ENCODE peak calls at places on chromosome 12, in seven cellular contexts. Y is CD4-positive, alpha-beta T cell; O is endodermal cell; G is uterus; E is HCT116; C is psoas muscle; I is OCI-LY7. P is an unnamed sample.
A peak's percentile ranks its signal among the peaks of the same experiment; 100 is the strongest.

GRCh38 chr12:27652174-27652763 is 44.0 kb upstream of the REP15 start:
- DNase-seq in Y (no peak), O (peak; percentile 88), G (peak; percentile 35), E (peak; percentile 58), C (no peak), I (peak; percentile 69), P (peak; percentile 34)

GRCh38 chr12:124498178-124498869 is 69.1 kb downstream of the NCOR2 start:
- DNase-seq in Y (no peak), O (no peak), G (no peak), E (no peak), C (no peak), I (no peak), P (no peak)

GRCh38 chr12:2692156-2692555 is 102.6 kb upstream of the FKBP4 start:
- DNase-seq in Y (no peak), O (no peak), G (no peak), E (no peak), C (no peak), I (no peak), P (no peak)

GRCh38 chr12:45268672-45269406 is 52.9 kb downstream of the ANO6 start:
- DNase-seq in Y (no peak), O (peak; percentile 75), G (peak; percentile 76), E (peak; percentile 56), C (peak; percentile 72), I (peak; percentile 17), P (no peak)

GRCh38 chr12:122454250-122454721 is 31.8 kb upstream of the CLIP1 start:
- DNase-seq in Y (no peak), O (no peak), G (no peak), E (no peak), C (no peak), I (no peak), P (no peak)

GRCh38 chr12:20099395-20099976 is 268.9 kb upstream of the PDE3A start:
- DNase-seq in Y (no peak), O (peak; percentile 64), G (no peak), E (no peak), C (no peak), I (no peak), P (no peak)

GRCh38 chr12:106358410-106359241 is 1.1 kb downstream of the POLR3B start:
- DNase-seq in Y (no peak), O (no peak), G (peak; percentile 32), E (no peak), C (peak; percentile 56), I (peak; percentile 4), P (no peak)

GRCh38 chr12:27583981-27584380 is 60.0 kb downstream of the PPFIBP1 start:
- DNase-seq in Y (no peak), O (no peak), G (no peak), E (no peak), C (no peak), I (no peak), P (no peak)

GRCh38 chr12:32240833-32241232 is 134.2 kb downstream of the BICD1 start:
- DNase-seq in Y (no peak), O (no peak), G (no peak), E (no peak), C (no peak), I (no peak), P (no peak)

GRCh38 chr12:23810327-23810902 is 139.1 kb downstream of the SOX5 start:
- DNase-seq in Y (no peak), O (no peak), G (no peak), E (no peak), C (no peak), I (no peak), P (no peak)

GRCh38 chr12:46386360-46386867 is 13.8 kb upstream of the SLC38A2 start:
- DNase-seq in Y (no peak), O (no peak), G (no peak), E (no peak), C (no peak), I (no peak), P (no peak)

GRCh38 chr12:38664661-38665269 is 240.6 kb downstream of the CPNE8 start:
- DNase-seq in Y (no peak), O (peak; percentile 73), G (no peak), E (peak; percentile 15), C (no peak), I (peak; percentile 3), P (no peak)

GRCh38 chr12:47377414-47378221 is 297.9 kb upstream of the AMIGO2 start:
- DNase-seq in Y (no peak), O (no peak), G (peak; percentile 100), E (no peak), C (peak; percentile 97), I (no peak), P (no peak)

GRCh38 chr12:116343331-116343884 is 65.9 kb upstream of the MED13L start:
- DNase-seq in Y (no peak), O (no peak), G (no peak), E (no peak), C (no peak), I (no peak), P (no peak)

GRCh38 chr12:58503731-58504520 is 416.4 kb downstream of the LRIG3 start:
- DNase-seq in Y (no peak), O (no peak), G (no peak), E (no peak), C (no peak), I (no peak), P (no peak)

GRCh38 chr12:2046959-2047358 is 5.8 kb upstream of the CACNA1C start:
- DNase-seq in Y (no peak), O (no peak), G (no peak), E (no peak), C (no peak), I (no peak), P (no peak)

GRCh38 chr12:34190054-34190453 is 167.8 kb downstream of the ALG10 start:
- DNase-seq in Y (no peak), O (no peak), G (no peak), E (no peak), C (no peak), I (no peak), P (no peak)

GRCh38 chr12:76313289-76313688 is 34.9 kb downstream of the BBS10 start:
- DNase-seq in Y (no peak), O (peak; percentile 56), G (no peak), E (no peak), C (no peak), I (no peak), P (no peak)

GRCh38 chr12:101277443-101277842 is 2.5 kb upstream of the UTP20 start:
- DNase-seq in Y (no peak), O (no peak), G (no peak), E (no peak), C (no peak), I (no peak), P (no peak)

GRCh38 chr12:27969011-27969900 is 3.3 kb downstream of the PTHLH start:
- DNase-seq in Y (no peak), O (peak; percentile 82), G (peak; percentile 16), E (no peak), C (peak; percentile 23), I (no peak), P (no peak)

DNA sequence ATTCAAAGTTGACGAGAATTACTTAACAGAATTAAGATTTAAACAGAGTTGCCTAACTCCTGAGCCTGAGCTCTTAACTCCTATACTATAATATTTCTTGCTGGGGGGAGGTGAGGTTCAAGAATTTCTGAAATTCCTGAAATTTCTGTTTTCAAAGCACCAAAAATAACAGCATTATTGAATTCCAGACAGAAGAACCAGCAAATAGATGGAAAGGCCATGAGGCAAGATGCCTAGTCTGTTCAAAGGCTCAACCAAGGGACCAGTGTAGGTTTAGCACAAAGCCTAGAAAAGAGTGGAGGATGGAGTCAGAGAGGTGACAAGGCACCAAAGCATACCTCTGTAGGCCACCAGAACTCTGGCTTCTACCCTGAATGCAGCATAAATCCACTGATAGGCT is 76.4 kb downstream of the PPP1R12A start:
- DNase-seq in Y (no peak), O (no peak), G (no peak), E (no peak), C (no peak), I (no peak), P (no peak)
- H3K9me3 ChIP-seq in Y (no peaks in the 10 kb centered on the region), O (no peaks in the 10 kb centered on the region), G (no peaks in the 10 kb centered on the region), E (no peaks in the 10 kb centered on the region), C (no peaks in the 10 kb centered on the region), I (peaks cover 3% of the 10 kb centered on the region), P (no peaks in the 10 kb centered on the region)

DNA sequence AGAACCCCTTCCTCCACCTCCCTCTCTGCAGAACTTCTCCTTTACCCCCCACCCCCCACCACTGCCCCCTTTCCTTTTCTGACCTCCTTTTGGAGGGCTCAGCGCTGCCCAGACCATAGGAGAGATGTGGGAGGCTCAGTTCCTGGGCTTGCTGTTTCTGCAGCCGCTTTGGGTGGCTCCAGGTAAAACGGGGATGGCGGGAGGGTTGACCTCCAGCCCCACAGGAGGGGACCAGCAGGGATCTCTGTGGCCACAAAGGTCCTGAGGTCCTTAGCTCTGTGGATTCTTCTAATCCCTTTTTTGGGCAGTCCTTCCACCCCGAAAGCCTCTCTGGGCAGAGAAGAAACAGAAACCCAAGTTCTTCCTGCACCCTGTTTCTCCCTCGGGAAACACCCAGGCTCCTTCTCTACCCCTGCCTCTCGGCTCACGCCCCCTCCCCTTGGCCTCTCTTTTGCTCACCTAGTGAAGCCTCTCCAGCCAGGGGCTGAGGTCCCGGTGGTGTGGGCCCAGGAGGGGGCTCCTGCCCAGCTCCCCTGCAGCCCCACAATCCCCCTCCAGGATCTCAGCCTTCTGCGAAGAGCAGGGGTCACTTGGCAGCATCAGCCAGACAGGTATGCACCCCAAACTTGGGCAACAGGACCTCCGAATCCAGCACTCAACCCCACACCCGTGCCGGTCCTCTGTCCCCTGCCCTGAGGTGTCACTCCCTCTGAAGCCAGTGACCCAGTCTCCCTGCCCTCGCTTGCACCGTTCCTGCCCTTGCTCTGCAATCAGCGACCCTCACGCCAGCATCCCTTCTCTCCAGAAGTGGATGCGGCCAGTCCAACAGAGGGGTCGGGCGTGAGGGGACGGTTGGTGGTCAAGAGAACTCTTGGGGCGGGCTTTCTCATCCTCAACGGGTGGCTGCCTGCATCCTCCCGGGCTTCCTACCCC is 675 bp downstream of the LAG3 start:
- DNase-seq in Y (no peak), O (peak; percentile 73), G (no peak), E (no peak), C (no peak), I (no peak), P (no peak)
- H3K27ac ChIP-seq in Y (no peak overlapping the region), O (no peak overlapping the region), G (peak overlapping the region; percentile 74), E (no peak overlapping the region), C (no peak overlapping the region), I (no peak overlapping the region), P (no peak overlapping the region)

GRCh38 chr12:56864318-56864717 is 69.9 kb downstream of the SDR9C7 start:
- DNase-seq in Y (no peak), O (no peak), G (no peak), E (no peak), C (no peak), I (peak; percentile 26), P (no peak)

GRCh38 chr12:56866493-56866892 is 67.7 kb downstream of the SDR9C7 start:
- DNase-seq in Y (no peak), O (no peak), G (no peak), E (no peak), C (no peak), I (no peak), P (no peak)

GRCh38 chr12:56867216-56867615 is 67.0 kb downstream of the SDR9C7 start:
- DNase-seq in Y (no peak), O (no peak), G (no peak), E (no peak), C (no peak), I (peak; percentile 14), P (no peak)

GRCh38 chr12:56862264-56862663 is 71.9 kb downstream of the SDR9C7 start:
- DNase-seq in Y (no peak), O (no peak), G (no peak), E (no peak), C (no peak), I (no peak), P (no peak)

GRCh38 chr12:56863789-56864188 is 70.4 kb downstream of the SDR9C7 start:
- DNase-seq in Y (no peak), O (no peak), G (no peak), E (no peak), C (no peak), I (peak; percentile 34), P (no peak)
- H3K9me3 ChIP-seq in Y (peaks cover 52% of the 10 kb centered on the region), O (peaks cover 78% of the 10 kb centered on the region), G (peaks cover 23% of the 10 kb centered on the region), E (peaks cover 20% of the 10 kb centered on the region), C (peaks cover 35% of the 10 kb centered on the region), I (peaks cover 62% of the 10 kb centered on the region), P (peaks cover 11% of the 10 kb centered on the region)

GRCh38 chr12:49797452-49797782 is 30.8 kb downstream of the NCKAP5L start:
- DNase-seq in Y (no peak), O (no peak), G (no peak), E (no peak), C (no peak), I (no peak), P (no peak)
- H3K27ac ChIP-seq in Y (no peak overlapping the region), O (no peak overlapping the region), G (no peak overlapping the region), E (no peak overlapping the region), C (no peak overlapping the region), I (no peak overlapping the region), P (no peak overlapping the region)

P was measured in CD8-positive, alpha-beta T cell.